ENCODE peak calls at places on chromosomes 5 and 9, in six cellular contexts. Z, S, G, V, T and B are unnamed samples. For H3K4me1, the result is how much of the 10 kb centered on the place peaks cover.

GRCh38 chr5:172791291-172791690 is 20.3 kb upstream of the DUSP1 start:
- DNase-seq in T (no peak), G (no peak), Z (no peak), S (no peak), V (no peak), B (no peak)

GRCh38 chr9:80664327-80665210 is 1024.8 kb downstream of the TLE1 start:
- DNase-seq in G (no peak), Z (no peak), V (no peak), T (no peak), S (peak), B (no peak)

GRCh38 chr5:78009937-78010527 is 233.9 kb upstream of the TBCA start:
- DNase-seq in S (no peak), V (no peak), T (no peak), Z (no peak), G (no peak), B (no peak)

GRCh38 chr5:176677209-176677931 is 30.1 kb downstream of the TSPAN17 start:
- DNase-seq in S (no peak), V (no peak), T (no peak), Z (peak), G (no peak), B (no peak)

GRCh38 chr5:17808566-17808965 is 174.3 kb downstream of the TAF11L14 start:
- DNase-seq in S (no peak), Z (no peak), G (no peak), T (no peak), V (no peak), B (no peak)

GRCh38 chr5:93022770-93023169 is 558.2 kb downstream of the NR2F1-AS1 start:
- DNase-seq in T (no peak), S (no peak), V (no peak), G (no peak), Z (no peak), B (no peak)

GRCh38 chr9:68470634-68471033 is 70.0 kb downstream of the TMEM252 start:
- DNase-seq in G (no peak), Z (no peak), V (no peak), T (no peak), S (no peak), B (no peak)

GRCh38 chr5:134642931-134643530 is 5.6 kb upstream of the SEC24A start:
- DNase-seq in T (no peak), V (no peak), S (no peak), G (no peak), Z (no peak), B (no peak)

GRCh38 chr5:139828207-139828895 is 32.7 kb downstream of the PSD2 start:
- DNase-seq in G (no peak), V (no peak), Z (no peak), T (no peak), S (no peak), B (no peak)

GRCh38 chr5:80192507-80193241 is 63.2 kb downstream of the SERINC5 start:
- DNase-seq in G (peak), Z (peak), V (no peak), S (no peak), T (no peak), B (no peak)

GRCh38 chr9:8917978-8918739 is 1118.6 kb upstream of the DMAC1 start:
- DNase-seq in Z (no peak), V (no peak), S (no peak), T (no peak), G (no peak), B (no peak)

GRCh38 chr5:74212336-74212735 is 428.2 kb downstream of the ENC1 start:
- DNase-seq in T (no peak), V (no peak), S (no peak), G (no peak), Z (peak), B (no peak)

GRCh38 chr9:107584186-107584585 is 94.6 kb upstream of the KLF4 start:
- DNase-seq in G (no peak), S (no peak), Z (no peak), T (no peak), V (no peak), B (no peak)

GRCh38 chr5:16693879-16694278 is 77.1 kb upstream of the RETREG1 start:
- DNase-seq in Z (no peak), S (no peak), G (no peak), V (no peak), T (no peak), B (no peak)

GRCh38 chr5:110727025-110727314 is 499 bp upstream of the TMEM232 start:
- DNase-seq in T (no peak), S (no peak), Z (peak), G (no peak), V (no peak), B (no peak)

GRCh38 chr5:98810206-98810605 is 36.7 kb downstream of the RGMB start:
- DNase-seq in V (no peak), T (no peak), Z (no peak), G (no peak), S (no peak), B (no peak)

GRCh38 chr9:83620841-83621636 is 1.9 kb upstream of the IDNK start:
- DNase-seq in Z (peak), V (no peak), S (peak), T (peak), G (no peak), B (peak)

GRCh38 chr5:7321724-7322123 is 74.2 kb upstream of the ADCY2 start:
- DNase-seq in S (no peak), G (no peak), T (no peak), Z (no peak), V (no peak), B (no peak)

GRCh38 chr5:99817796-99818195 is 717.4 kb upstream of the FAM174A start:
- DNase-seq in G (no peak), S (no peak), T (no peak), Z (no peak), V (no peak), B (no peak)

DNA sequence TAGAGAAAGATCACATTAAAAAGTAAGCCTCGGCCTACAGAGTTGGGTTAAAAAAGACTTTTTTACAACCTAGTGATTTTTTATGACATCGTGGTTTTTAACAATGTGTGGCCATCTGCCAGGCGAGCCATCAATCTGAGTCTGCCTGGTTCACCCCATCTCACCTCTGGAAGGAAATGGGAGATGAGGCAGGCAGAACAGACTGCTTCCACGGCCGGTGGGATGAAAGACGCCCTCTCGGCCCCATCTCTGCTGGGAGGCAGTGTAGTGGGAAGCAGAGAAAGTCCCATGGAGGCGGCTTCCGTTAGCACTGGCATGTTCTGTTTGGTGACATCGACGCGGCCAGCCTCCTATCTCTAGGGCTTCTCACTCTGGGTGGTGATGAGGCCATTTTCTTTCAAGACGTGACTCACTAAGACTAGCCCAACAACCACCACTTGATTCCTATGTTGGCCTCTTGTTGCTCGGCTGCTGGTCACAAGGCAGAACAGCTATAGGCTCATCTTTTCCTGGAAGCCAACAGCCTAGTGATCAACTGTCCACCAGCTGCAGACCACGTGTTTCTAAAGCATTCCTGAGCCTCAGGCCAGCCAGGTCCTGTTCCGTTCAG is 132.4 kb upstream of the OTULINL start:
- DNase-seq in V (no peak), S (no peak), Z (no peak), G (peak), T (no peak), B (no peak)
- H3K4me1 ChIP-seq in V (under half), S (under half), Z (under half), G (under half), T (under half), B (under half)

GRCh38 chr9:127769985-127770904 is 8.2 kb downstream of the SH2D3C start:
- DNase-seq in S (no peak), V (no peak), T (no peak), Z (no peak), G (no peak), B (no peak)
- H3K27ac ChIP-seq in S (peak), V (peak), T (peak), Z (no peak), G (peak), B (peak)

GRCh38 chr9:95055851-95056551 is 261.5 kb downstream of the FANCC start:
- DNase-seq in S (no peak), Z (no peak), T (no peak), G (peak), V (no peak), B (no peak)

GRCh38 chr9:95058121-95058785 is 259.3 kb downstream of the FANCC start:
- DNase-seq in G (no peak), Z (no peak), T (no peak), S (no peak), V (no peak), B (no peak)

GRCh38 chr9:95057121-95057520 is 260.4 kb downstream of the FANCC start:
- DNase-seq in V (no peak), G (no peak), T (no peak), Z (no peak), S (no peak), B (no peak)

GRCh38 chr9:95053611-95054440 is 263.7 kb downstream of the FANCC start:
- DNase-seq in V (no peak), T (no peak), G (no peak), Z (no peak), S (no peak), B (no peak)

DNA sequence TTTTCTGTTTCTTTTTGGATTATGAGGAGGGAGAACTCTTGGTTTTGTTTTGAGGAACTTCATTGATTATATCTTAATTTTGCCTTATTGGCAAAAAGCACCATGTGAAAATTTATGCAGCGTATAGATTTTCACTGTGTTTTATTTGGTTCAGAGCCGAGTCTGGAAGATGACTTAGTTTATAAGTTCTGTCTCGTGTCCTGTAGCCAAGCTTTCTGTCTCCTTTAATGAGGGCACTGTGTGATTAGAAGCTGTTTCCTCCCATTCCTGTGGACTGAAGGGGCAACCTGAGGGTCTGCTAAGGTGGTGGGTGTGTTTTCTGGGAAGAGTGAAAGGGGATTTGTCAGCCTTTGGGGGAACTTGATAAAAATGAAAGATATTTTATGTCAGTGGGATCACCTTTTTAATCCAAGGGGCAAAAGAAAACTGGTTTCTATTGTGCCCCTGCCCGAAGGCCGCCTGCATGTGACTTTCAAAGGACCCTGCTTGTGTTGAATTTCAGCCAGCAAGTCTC is 262.1 kb downstream of the FANCC start:
- DNase-seq in Z (no peak), V (no peak), T (no peak), G (no peak), S (no peak), B (no peak)
- H3K4me3 ChIP-seq in Z (no peak), V (peak), T (no peak), G (peak), S (no peak), B (no peak)

GRCh38 chr9:128901822-128902221 is 19.0 kb upstream of the PHYHD1 start:
- DNase-seq in Z (no peak), V (no peak), T (peak), G (no peak), S (no peak), B (no peak)

GRCh38 chr9:128903871-128904371 is 16.9 kb upstream of the PHYHD1 start:
- DNase-seq in T (no peak), Z (no peak), S (no peak), V (no peak), G (no peak), B (no peak)

GRCh38 chr9:128901379-128901778 is 19.4 kb upstream of the PHYHD1 start:
- DNase-seq in T (no peak), V (no peak), Z (no peak), S (no peak), G (no peak), B (no peak)

GRCh38 chr9:128902351-128903078 is 18.3 kb upstream of the PHYHD1 start:
- DNase-seq in G (no peak), Z (no peak), S (peak), T (peak), V (peak), B (peak)

GRCh38 chr9:128903079-128903461 is 17.7 kb upstream of the PHYHD1 start:
- DNase-seq in Z (no peak), G (no peak), V (no peak), T (no peak), S (no peak), B (no peak)
- H3K4me1 ChIP-seq in Z (under half), G (under half), V (half or more), T (half or more), S (under half), B (half or more)

GRCh38 chr9:127570533-127571111 is 41.5 kb upstream of the STXBP1 start:
- DNase-seq in T (no peak), S (no peak), V (no peak), Z (no peak), G (no peak), B (no peak)

GRCh38 chr9:127578627-127578951 is 33.5 kb upstream of the STXBP1 start:
- DNase-seq in G (no peak), Z (no peak), V (no peak), T (no peak), S (no peak), B (no peak)

GRCh38 chr9:127575875-127576778 is 36.0 kb upstream of the STXBP1 start:
- DNase-seq in T (no peak), V (no peak), S (no peak), G (no peak), Z (peak), B (no peak)

GRCh38 chr9:127572961-127573727 is 38.9 kb upstream of the STXBP1 start:
- DNase-seq in V (no peak), T (no peak), S (no peak), Z (no peak), G (no peak), B (no peak)

GRCh38 chr9:127574089-127574921 is 37.8 kb upstream of the STXBP1 start:
- DNase-seq in S (no peak), G (no peak), Z (no peak), T (no peak), V (no peak), B (no peak)
- H3K27ac ChIP-seq in S (no peak), G (peak), Z (no peak), T (no peak), V (peak), B (no peak)

DNA sequence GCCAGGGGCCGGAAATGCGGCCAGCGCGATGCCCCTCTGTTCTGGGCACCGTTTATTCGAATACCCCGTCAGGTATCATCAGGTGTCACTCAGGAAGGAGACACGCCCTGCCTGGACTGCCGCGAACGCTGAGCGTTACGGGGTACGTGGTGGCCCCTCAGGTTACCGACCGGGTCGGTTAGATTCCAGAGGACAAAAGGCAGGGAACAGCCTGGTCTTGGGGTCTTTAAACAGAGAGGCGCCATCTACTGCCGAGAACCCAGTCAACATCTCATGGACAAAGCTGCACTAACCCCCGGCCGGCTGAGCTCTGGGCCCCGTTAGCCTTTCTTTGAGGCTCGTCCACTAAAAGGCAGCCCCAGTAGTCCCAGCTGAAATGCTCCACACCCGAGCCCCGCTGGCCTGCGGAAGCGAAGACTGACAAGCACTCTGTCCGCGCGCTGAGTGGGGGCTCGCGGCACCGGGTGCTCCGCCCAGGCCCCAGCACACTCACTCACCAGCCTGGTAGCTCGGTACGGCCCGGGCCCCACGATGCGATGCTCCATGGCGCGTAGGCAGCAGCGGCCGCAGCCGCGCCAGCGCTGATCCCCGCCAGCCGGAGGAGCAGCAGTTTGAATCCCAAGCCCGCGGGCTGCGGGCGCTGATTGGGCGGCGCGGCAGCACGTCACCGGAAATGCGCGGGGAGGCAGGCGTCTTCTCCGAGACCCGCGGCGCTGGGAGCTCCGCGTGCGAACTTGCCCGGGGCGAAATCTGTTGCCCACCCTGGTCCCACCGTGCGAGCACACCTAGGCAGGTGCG is at the start of gene DEPDC1B:
- DNase-seq in Z (peak), S (peak), G (peak), V (peak), T (peak), B (peak)
- H3K4me3 ChIP-seq in Z (peak), S (peak), G (peak), V (peak), T (peak), B (peak)